ENCODE peak calls at places on chromosomes 4 and X, in eight cellular contexts. C, S, Z, O, R, K, F and P are unnamed samples. For H3K36me3, the result is how much of the 10 kb centered on the place peaks cover.

GRCh38 chr4:40201898-40202297 is 5.1 kb downstream of the RHOH start:
- DNase-seq in K (no peak), F (no peak), C (no peak), S (no peak), R (no peak), O (no peak), Z (no peak), P (no peak)

GRCh38 chr4:94256833-94257232 is 49.2 kb downstream of the SMARCAD1 start:
- DNase-seq in K (no peak), C (no peak), R (no peak), F (peak), Z (peak), O (no peak), S (peak), P (no peak)

GRCh38 chrX:50000937-50001542 is 78.6 kb downstream of the CLCN5 start:
- DNase-seq in R (no peak), O (no peak), S (no peak), F (no peak), C (no peak), Z (no peak), K (no peak), P (no peak)

GRCh38 chrX:107632291-107632690 is 4.0 kb downstream of the PRPS1 start:
- DNase-seq in F (no peak), Z (peak), K (no peak), O (no peak), S (no peak), C (no peak), R (no peak), P (no peak)

GRCh38 chrX:74133156-74133796 is 170.7 kb upstream of the ZCCHC13 start:
- DNase-seq in C (no peak), F (peak), K (no peak), O (no peak), R (no peak), Z (peak), S (peak), P (no peak)

GRCh38 chr4:125551967-125552366 is 237.2 kb downstream of the FAT4 start:
- DNase-seq in K (no peak), Z (no peak), R (no peak), O (no peak), C (no peak), F (no peak), S (no peak), P (no peak)

GRCh38 chr4:28391877-28392276 is 1531.2 kb downstream of the STIM2 start:
- DNase-seq in C (no peak), S (no peak), F (no peak), K (no peak), R (no peak), O (no peak), Z (peak), P (no peak)

GRCh38 chr4:142883433-142883832 is 37.3 kb upstream of the INPP4B start:
- DNase-seq in F (peak), S (peak), C (no peak), O (no peak), R (no peak), K (no peak), Z (peak), P (no peak)

GRCh38 chrX:22095306-22095705 is 63.2 kb downstream of the PHEX start:
- DNase-seq in F (peak), R (peak), K (peak), Z (peak), S (no peak), O (no peak), C (no peak), P (peak)

GRCh38 chrX:40402771-40403533 is 177.8 kb upstream of the ATP6AP2 start:
- DNase-seq in O (no peak), Z (peak), F (peak), R (no peak), S (peak), K (peak), C (no peak), P (no peak)

GRCh38 chrX:66633541-66633940 is 5.3 kb downstream of the EDA2R start:
- DNase-seq in C (no peak), F (peak), Z (peak), K (no peak), S (no peak), O (no peak), R (no peak), P (no peak)

GRCh38 chrX:53483838-53484420 is 49.8 kb upstream of the HSD17B10 start:
- DNase-seq in R (no peak), C (no peak), S (no peak), O (no peak), F (peak), K (no peak), Z (peak), P (no peak)

GRCh38 chr4:56323386-56323785 is 63.9 kb downstream of the AASDH start:
- DNase-seq in R (no peak), F (no peak), O (no peak), S (no peak), C (no peak), Z (no peak), K (no peak), P (no peak)

GRCh38 chr4:188032170-188032569 is 36.6 kb downstream of the ZFP42 start:
- DNase-seq in Z (no peak), S (peak), K (no peak), F (no peak), R (no peak), O (no peak), C (no peak), P (no peak)

GRCh38 chrX:120647127-120647526 is 17.3 kb upstream of the C1GALT1C1 start:
- DNase-seq in O (no peak), C (no peak), R (no peak), S (no peak), Z (no peak), K (no peak), F (no peak), P (no peak)

GRCh38 chrX:283115-283845 is 2.1 kb downstream of the PLCXD1 start:
- DNase-seq in F (peak), Z (peak), C (peak), R (peak), S (peak), O (peak), K (peak), P (peak)

GRCh38 chrX:13380230-13380629 is 60.4 kb upstream of the ATXN3L start:
- DNase-seq in R (no peak), F (peak), O (no peak), K (no peak), Z (peak), C (no peak), S (no peak), P (no peak)

GRCh38 chrX:132940727-132941162 is 17.7 kb downstream of the HS6ST2 start:
- DNase-seq in K (no peak), R (no peak), F (no peak), Z (no peak), S (no peak), C (no peak), O (no peak), P (no peak)

GRCh38 chr4:123867910-123868587 is 471.5 kb downstream of the SPRY1 start:
- DNase-seq in R (no peak), Z (no peak), C (no peak), S (no peak), O (no peak), K (no peak), F (no peak), P (no peak)

GRCh38 chr4:13919021-13919441 is 291.5 kb upstream of the BOD1L1 start:
- DNase-seq in C (no peak), O (no peak), S (no peak), K (no peak), R (no peak), Z (peak), F (peak), P (peak)

GRCh38 chr4:86970447-86971354 is 35.9 kb downstream of the AFF1 start:
- DNase-seq in S (no peak), R (no peak), Z (no peak), K (no peak), F (no peak), O (no peak), C (no peak), P (no peak)

GRCh38 chrX:151801980-151802379 is 67.4 kb downstream of the CNGA2 start:
- DNase-seq in Z (peak), K (no peak), C (no peak), S (peak), F (no peak), R (no peak), O (no peak), P (peak)

GRCh38 chr4:97587912-97588311 is 555.4 kb downstream of the STPG2 start:
- DNase-seq in R (no peak), S (no peak), Z (no peak), C (no peak), F (no peak), O (no peak), K (no peak), P (no peak)

GRCh38 chr4:141107927-141108326 is 25.3 kb downstream of the RNF150 start:
- DNase-seq in C (no peak), K (no peak), S (no peak), R (no peak), O (no peak), F (no peak), Z (no peak), P (no peak)

GRCh38 chr4:183337833-183338232 is 15.6 kb upstream of the CLDN24 start:
- DNase-seq in F (no peak), Z (no peak), K (no peak), S (no peak), C (no peak), O (peak), R (no peak), P (no peak)

GRCh38 chrX:68989865-68990606 is 161.2 kb downstream of the EFNB1 start:
- DNase-seq in O (no peak), Z (peak), F (peak), K (peak), C (no peak), R (no peak), S (peak), P (no peak)

GRCh38 chr4:155629183-155629825 is 37.3 kb upstream of the GUCY1A1 start:
- DNase-seq in R (no peak), Z (peak), C (no peak), F (no peak), S (no peak), K (no peak), O (no peak), P (no peak)

GRCh38 chr4:90025248-90025647 is 101.9 kb upstream of the CCSER1 start:
- DNase-seq in S (peak), O (no peak), Z (peak), R (no peak), C (no peak), F (peak), K (no peak), P (no peak)

GRCh38 chrX:44675364-44676024 is 132.8 kb upstream of the FUNDC1 start:
- DNase-seq in O (no peak), Z (peak), F (peak), S (no peak), C (no peak), K (peak), R (peak), P (no peak)

GRCh38 chr4:144831971-144832370 is 186.0 kb downstream of the HHIP start:
- DNase-seq in R (no peak), C (no peak), O (no peak), Z (no peak), F (no peak), K (no peak), S (no peak), P (no peak)

GRCh38 chr4:111630705-111631104 is 514.5 kb upstream of the FAM241A start:
- DNase-seq in R (no peak), S (peak), C (no peak), O (no peak), Z (peak), K (no peak), F (peak), P (no peak)

GRCh38 chrX:8879750-8880149 is 78.6 kb upstream of the FAM9A start:
- DNase-seq in K (no peak), R (no peak), C (peak), F (peak), O (no peak), Z (peak), S (peak), P (peak)

GRCh38 chrX:84188320-84188834 is 378 bp upstream of the RPS6KA6 start:
- DNase-seq in S (peak), K (peak), C (peak), R (no peak), F (peak), O (peak), Z (peak), P (peak)

GRCh38 chr4:89196745-89197144 is 85.4 kb downstream of the TIGD2 start:
- DNase-seq in R (no peak), Z (no peak), O (no peak), C (no peak), K (no peak), F (no peak), S (peak), P (no peak)

GRCh38 chr4:182189107-182189878 is 53.9 kb upstream of the TENM3 start:
- DNase-seq in O (no peak), Z (peak), R (no peak), S (no peak), C (no peak), K (no peak), F (peak), P (no peak)

DNA sequence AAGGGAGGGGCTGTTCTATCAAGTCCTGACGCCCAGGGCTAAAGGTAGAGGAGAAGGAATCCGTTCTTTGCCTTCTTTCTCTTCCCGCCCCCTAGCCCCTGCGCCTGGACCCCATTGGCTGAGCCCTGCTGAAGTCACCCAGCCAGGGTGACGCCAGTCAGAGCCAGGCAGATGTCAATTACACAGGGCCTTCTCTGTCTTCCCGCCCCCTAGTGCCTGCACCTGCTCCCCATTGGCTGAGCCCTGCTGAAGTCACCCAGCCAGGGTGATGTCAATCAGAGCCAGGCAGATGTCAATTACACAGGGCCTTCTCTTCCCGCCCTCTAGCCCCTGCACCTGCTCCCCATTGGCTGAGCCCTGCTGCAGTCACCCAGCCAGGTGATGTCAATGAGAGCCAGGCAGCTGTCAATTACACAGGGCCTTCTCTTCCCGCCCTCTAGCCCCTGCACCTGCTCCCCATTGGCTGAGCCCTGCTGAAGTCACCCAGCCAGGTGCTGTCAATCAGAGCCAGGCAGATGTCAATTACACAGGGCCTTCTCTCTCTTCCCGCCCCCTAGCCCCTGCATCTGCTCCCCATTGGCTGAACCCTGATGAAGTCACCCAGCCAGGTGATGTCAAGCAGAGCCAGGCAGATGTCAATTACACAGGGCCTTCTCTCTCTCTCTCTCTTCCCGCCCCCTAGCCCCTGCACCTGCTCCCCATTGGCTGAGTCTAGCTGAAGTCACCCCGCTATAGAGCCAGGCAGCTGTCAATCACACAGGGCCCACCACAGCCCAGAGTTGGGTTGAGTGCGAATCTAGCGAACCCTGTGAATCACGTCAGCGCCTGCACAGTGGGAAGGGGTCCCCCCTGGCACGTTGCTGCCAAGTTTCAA is 46.4 kb downstream of the ASMT start:
- DNase-seq in C (peak), Z (no peak), R (no peak), S (peak), K (peak), O (peak), F (no peak), P (peak)
- H3K4me3 ChIP-seq in C (peak), Z (no peak), R (no peak), S (no peak), K (no peak), O (peak), F (no peak), P (no peak)

GRCh38 chr4:878796-879729 is 53.1 kb downstream of the GAK start:
- DNase-seq in O (no peak), R (no peak), Z (no peak), S (no peak), K (no peak), C (no peak), F (no peak), P (no peak)
- H3K36me3 ChIP-seq in O (half or more), R (half or more), Z (under half), S (under half), K (under half), C (half or more), F (under half), P (under half)

DNA sequence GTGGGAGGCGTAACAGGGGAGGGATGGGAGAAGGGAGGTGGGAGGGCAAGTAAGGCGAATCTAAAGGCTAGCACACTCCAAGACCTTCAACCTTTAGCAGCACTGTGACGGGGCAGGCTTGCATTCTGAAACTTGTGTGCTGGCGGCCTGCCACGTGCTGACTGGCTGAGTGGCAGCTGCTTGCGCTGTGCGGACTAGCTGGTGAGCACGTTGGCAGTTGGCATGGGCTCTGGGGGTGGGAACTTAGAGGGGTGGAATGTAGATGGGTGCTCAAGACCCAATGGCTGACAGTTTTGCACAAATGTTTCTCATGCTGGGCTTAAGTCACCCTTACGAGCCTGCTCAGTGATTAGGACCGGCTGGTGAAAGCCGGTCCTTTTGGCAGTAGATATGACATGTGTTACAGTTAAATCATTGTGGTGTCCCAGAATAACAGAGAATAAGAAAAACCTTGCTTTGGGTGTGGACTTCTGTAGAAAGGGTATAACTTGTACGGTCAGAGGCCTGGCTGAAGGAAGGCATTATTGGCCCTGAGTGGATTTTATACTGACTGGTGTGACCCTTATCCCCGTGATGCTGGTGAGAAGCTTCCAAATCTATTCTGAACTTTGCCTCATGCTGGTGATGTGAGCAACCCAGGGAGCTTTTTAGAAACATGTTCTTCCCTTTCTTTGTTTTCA is 107.6 kb upstream of the SLC4A4 start:
- DNase-seq in Z (peak), F (peak), C (peak), S (no peak), R (peak), K (peak), O (peak), P (peak)
- H3K4me3 ChIP-seq in Z (no peak), F (peak), C (no peak), S (no peak), R (no peak), K (no peak), O (peak), P (no peak)

DNA sequence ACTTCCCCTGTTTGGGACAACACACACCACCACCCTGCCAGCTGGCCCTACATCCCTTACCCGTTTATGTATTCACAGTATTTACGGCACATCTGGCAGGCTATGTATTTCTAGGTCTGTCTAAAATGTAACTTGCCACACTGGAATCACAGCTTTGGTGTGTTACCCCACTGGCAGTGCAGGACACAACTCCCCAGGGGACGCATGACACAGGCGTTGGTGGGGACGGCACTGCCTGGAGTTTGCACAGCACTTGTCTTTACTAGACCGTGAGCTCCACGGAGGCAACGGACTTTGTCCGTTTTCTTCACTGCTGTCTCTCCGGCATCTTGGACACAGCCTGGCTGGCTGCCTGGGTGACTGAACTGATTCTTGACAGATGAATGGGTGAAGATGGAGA is 22.7 kb downstream of the CRMP1 start:
- DNase-seq in S (no peak), C (no peak), Z (no peak), O (no peak), K (no peak), R (no peak), F (no peak), P (no peak)
- H3K36me3 ChIP-seq in S (under half), C (under half), Z (under half), O (under half), K (under half), R (under half), F (under half), P (under half)

DNA sequence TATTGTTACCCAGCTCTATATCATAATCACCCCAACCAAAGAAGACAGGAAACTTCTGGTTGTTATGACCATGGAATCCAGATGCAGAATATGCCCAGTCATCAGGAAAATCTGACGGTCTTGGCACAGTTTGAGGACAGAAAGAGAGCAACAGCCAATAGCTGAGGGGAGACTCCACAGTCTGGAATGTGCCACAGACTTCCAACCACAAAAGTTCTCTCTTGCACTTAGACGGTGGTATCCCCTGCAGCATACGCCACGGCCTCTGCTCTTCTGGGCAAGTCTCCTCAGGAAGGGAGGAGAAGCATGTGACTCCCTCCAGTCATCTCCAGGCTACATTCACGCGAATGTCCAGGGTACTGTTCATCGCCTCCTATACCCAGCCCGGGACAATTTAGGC is 18.4 kb downstream of the ZNF827 start:
- DNase-seq in C (no peak), F (peak), S (no peak), Z (peak), R (no peak), O (no peak), K (peak), P (no peak)
- H3K4me3 ChIP-seq in C (no peak), F (no peak), S (no peak), Z (peak), R (no peak), O (no peak), K (no peak), P (no peak)

GRCh38 chr4:84669201-84669600 is 86.3 kb downstream of the CDS1 start:
- DNase-seq in S (no peak), C (no peak), Z (no peak), O (no peak), K (no peak), R (no peak), F (no peak), P (no peak)
- H3K36me3 ChIP-seq in S (under half), C (half or more), Z (half or more), O (under half), K (under half), R (half or more), F (under half), P (under half)

GRCh38 chr4:165335163-165335703 is 7.8 kb downstream of the MSMO1 start:
- DNase-seq in C (no peak), S (no peak), F (no peak), R (no peak), O (no peak), K (no peak), Z (no peak), P (no peak)
- H3K4me3 ChIP-seq in C (no peak), S (no peak), F (no peak), R (no peak), O (no peak), K (no peak), Z (no peak), P (no peak)

GRCh38 chr4:47550899-47551548 is 65.9 kb downstream of the ATP10D start:
- DNase-seq in S (no peak), K (no peak), R (no peak), C (no peak), Z (no peak), F (peak), O (no peak), P (no peak)
- H3K36me3 ChIP-seq in S (under half), K (under half), R (half or more), C (half or more), Z (half or more), F (under half), O (under half), P (under half)